ENCODE peak calls at places on chromosomes 13 and 19, in ten cellular contexts. A is T-helper 1 cell; I is naive thymus-derived CD8-positive, alpha-beta T cell; N is lower lobe of right lung; O is heart right ventricle; U is progenitor cell of endocrine pancreas; W is cardiac muscle cell; S is HT-29; X is tibial artery; Z is activated CD4-positive, alpha-beta T cell treated with anti-CD3 and anti-CD28 coated beads, Interleukin-2, amount 50 U/mL, for 24 hours. E is an unnamed sample.

GRCh38 chr13:20359335-20359734 is 127.2 kb upstream of the GJB6 start:
- DNase-seq in A (no peak), U (no peak), W (no peak), S (peak; percentile 34), I (no peak), O (no peak), X (no peak), Z (no peak), N (no peak), E (no peak)

GRCh38 chr13:97139704-97140103 is 82.4 kb upstream of the MBNL2 start:
- DNase-seq in N (no peak), X (no peak), I (no peak), W (no peak), A (no peak), O (no peak), U (no peak), S (no peak), Z (no peak), E (no peak)

GRCh38 chr13:111577429-111577828 is 257.0 kb downstream of the TEX29 start:
- DNase-seq in N (no peak), O (no peak), I (no peak), W (no peak), U (no peak), Z (no peak), X (no peak), A (no peak), S (no peak), E (no peak)

GRCh38 chr13:85590231-85590931 is 208.8 kb downstream of the SLITRK6 start:
- DNase-seq in W (no peak), U (no peak), N (no peak), S (no peak), A (no peak), X (no peak), I (no peak), O (no peak), Z (no peak), E (no peak)

GRCh38 chr13:110885516-110885915 is 29.4 kb downstream of the ANKRD10 start:
- DNase-seq in Z (no peak), U (no peak), O (no peak), W (no peak), S (no peak), I (no peak), X (no peak), N (no peak), A (no peak), E (no peak)

GRCh38 chr13:99086869-99087129 is 108.9 kb upstream of the DOCK9 start:
- DNase-seq in O (no peak), X (no peak), U (no peak), Z (no peak), S (no peak), I (peak; percentile 69), N (peak; percentile 69), W (no peak), A (peak; percentile 31), E (no peak)

GRCh38 chr13:27076411-27076810 is 95.2 kb downstream of the USP12 start:
- DNase-seq in I (no peak), S (no peak), O (no peak), A (no peak), U (no peak), W (no peak), N (no peak), Z (no peak), X (no peak), E (no peak)

GRCh38 chr19:6873708-6874431 is 13.5 kb upstream of the ADGRE1 start:
- DNase-seq in O (no peak), S (no peak), X (no peak), N (no peak), I (no peak), Z (no peak), U (no peak), A (no peak), W (no peak), E (no peak)

GRCh38 chr19:35901854-35902661 is at the start of gene HCST:
- DNase-seq in N (peak; percentile 45), O (no peak), U (no peak), X (no peak), Z (no peak), W (no peak), S (no peak), I (peak; percentile 72), A (peak; percentile 59), E (no peak)

GRCh38 chr19:11418518-11419506 is at the start of gene RGL3:
- DNase-seq in I (no peak), W (peak; percentile 68), Z (no peak), A (no peak), N (peak; percentile 67), X (peak; percentile 43), S (peak; percentile 50), O (peak; percentile 74), U (peak; percentile 79), E (no peak)

GRCh38 chr13:106532111-106532929 is 3.1 kb downstream of the EFNB2 start:
- DNase-seq in I (no peak), N (no peak), S (peak; percentile 54), O (no peak), U (no peak), Z (no peak), X (no peak), A (no peak), W (peak; percentile 30), E (peak; percentile 47)

GRCh38 chr13:41178040-41178439 is 16.3 kb downstream of the KBTBD7 start:
- DNase-seq in W (no peak), X (no peak), Z (no peak), O (no peak), N (no peak), S (peak; percentile 36), U (no peak), I (no peak), A (no peak), E (no peak)

GRCh38 chr19:4057913-4058695 is 8.6 kb downstream of the ZBTB7A start:
- DNase-seq in W (no peak), S (peak; percentile 75), A (no peak), U (no peak), Z (no peak), N (peak; percentile 92), O (peak; percentile 87), X (peak; percentile 92), I (no peak), E (no peak)

GRCh38 chr13:113145911-113146598 is 12.4 kb upstream of the PROZ start:
- DNase-seq in U (no peak), S (no peak), I (no peak), N (no peak), A (no peak), W (no peak), O (no peak), Z (no peak), X (no peak), E (no peak)

GRCh38 chr19:49264258-49264657 is 60.7 kb downstream of the SLC6A16 start:
- DNase-seq in Z (no peak), S (no peak), N (no peak), W (no peak), U (no peak), I (no peak), A (no peak), O (no peak), X (no peak), E (no peak)

GRCh38 chr19:1274081-1274851 is 1.1 kb upstream of the FAM174C start:
- DNase-seq in S (no peak), O (no peak), W (no peak), X (peak; percentile 36), A (no peak), Z (no peak), I (no peak), U (no peak), N (no peak), E (no peak)

GRCh38 chr13:109938255-109938936 is 152.0 kb upstream of the IRS2 start:
- DNase-seq in N (no peak), X (no peak), Z (no peak), I (no peak), W (no peak), A (no peak), O (no peak), S (no peak), U (no peak), E (no peak)

GRCh38 chr19:57241181-57241580 is 749 bp downstream of the ZNF805 start:
- DNase-seq in U (no peak), A (no peak), X (no peak), O (no peak), Z (no peak), I (no peak), W (peak; percentile 37), N (no peak), S (peak; percentile 22), E (no peak)

GRCh38 chr19:36265856-36266374 is 51.0 kb downstream of the ZNF146 start:
- DNase-seq in W (no peak), I (no peak), U (no peak), O (no peak), X (no peak), S (no peak), Z (no peak), N (no peak), A (no peak), E (no peak)

GRCh38 chr13:101412076-101412475 is 4.2 kb downstream of the NALCN start:
- DNase-seq in Z (no peak), N (no peak), S (no peak), W (no peak), U (no peak), I (no peak), O (no peak), A (no peak), X (no peak), E (no peak)

GRCh38 chr13:41025518-41025917 is 6.4 kb upstream of the ELF1 start:
- DNase-seq in N (no peak), W (no peak), S (no peak), U (no peak), A (no peak), Z (no peak), I (no peak), X (no peak), O (no peak), E (no peak)

GRCh38 chr13:21076265-21076653 is 14.9 kb upstream of the LATS2 start:
- DNase-seq in S (no peak), X (no peak), N (no peak), W (no peak), Z (no peak), I (no peak), A (no peak), U (no peak), O (no peak), E (no peak)

GRCh38 chr13:113539822-113540221 is 44.7 kb upstream of the TFDP1 start:
- DNase-seq in O (no peak), A (no peak), N (no peak), I (no peak), S (no peak), W (no peak), U (no peak), X (no peak), Z (no peak), E (no peak)

GRCh38 chr13:99657848-99658265 is 156.6 kb downstream of the TM9SF2 start:
- DNase-seq in X (peak; percentile 37), Z (no peak), S (no peak), U (peak; percentile 34), O (peak; percentile 55), A (peak; percentile 13), W (peak; percentile 32), I (peak; percentile 69), N (peak; percentile 48), E (peak; percentile 26)